ENCODE peak calls at places on chromosomes 7 and 10, in five cellular contexts. One of them, this sample, is unnamed.
A peak's percentile ranks its signal among the peaks of the same experiment; 100 is the strongest.

GRCh38 chr7:27126596-27127327 is 3.8 kb downstream of the HOXA4 start:
- DNase-seq in psoas muscle: no peak
- DNase-seq in H9: no peak
- DNase-seq in neuronal stem cell: no peak
- DNase-seq in tibial nerve: no peak
- DNase-seq in this sample: no peak

GRCh38 chr7:42552227-42552626 is 315.2 kb upstream of the GLI3 start:
- DNase-seq in neuronal stem cell: no peak
- DNase-seq in psoas muscle: no peak
- DNase-seq in tibial nerve: no peak
- DNase-seq in H9: no peak
- DNase-seq in this sample: no peak

GRCh38 chr10:86281396-86281795 is 85.2 kb downstream of the GRID1 start:
- DNase-seq in psoas muscle: no peak
- DNase-seq in tibial nerve: no peak
- DNase-seq in H9: no peak
- DNase-seq in neuronal stem cell: no peak
- DNase-seq in this sample: no peak

GRCh38 chr10:62130948-62131347 is 137.7 kb downstream of the RTKN2 start:
- DNase-seq in tibial nerve: no peak
- DNase-seq in neuronal stem cell: no peak
- DNase-seq in psoas muscle: no peak
- DNase-seq in H9: no peak
- DNase-seq in this sample: no peak

GRCh38 chr7:115363916-115364315 is 442.0 kb downstream of the MDFIC start:
- DNase-seq in H9: no peak
- DNase-seq in psoas muscle: no peak
- DNase-seq in neuronal stem cell: no peak
- DNase-seq in tibial nerve: no peak
- DNase-seq in this sample: no peak

GRCh38 chr7:159328096-159328495 is 183.4 kb upstream of the VIPR2 start:
- DNase-seq in tibial nerve: no peak
- DNase-seq in neuronal stem cell: no peak
- DNase-seq in H9: no peak
- DNase-seq in psoas muscle: no peak
- DNase-seq in this sample: no peak

GRCh38 chr10:63071145-63071544 is 62.0 kb upstream of the NRBF2 start:
- DNase-seq in neuronal stem cell: no peak
- DNase-seq in tibial nerve: no peak
- DNase-seq in psoas muscle: no peak
- DNase-seq in H9: no peak
- DNase-seq in this sample: no peak

GRCh38 chr10:86370006-86370585 is 3.5 kb upstream of the GRID1 start:
- DNase-seq in psoas muscle: no peak
- DNase-seq in tibial nerve: no peak
- DNase-seq in H9: peak; percentile 9
- DNase-seq in neuronal stem cell: no peak
- DNase-seq in this sample: no peak

GRCh38 chr10:93601774-93602162 is 733 bp upstream of the RBP4 start:
- DNase-seq in psoas muscle: no peak
- DNase-seq in neuronal stem cell: no peak
- DNase-seq in H9: no peak
- DNase-seq in tibial nerve: no peak
- DNase-seq in this sample: no peak

GRCh38 chr10:3624367-3624766 is 160.6 kb downstream of the KLF6 start:
- DNase-seq in neuronal stem cell: no peak
- DNase-seq in H9: no peak
- DNase-seq in psoas muscle: no peak
- DNase-seq in tibial nerve: no peak
- DNase-seq in this sample: no peak

GRCh38 chr10:98055875-98056516 is 25.6 kb upstream of the CRTAC1 start:
- DNase-seq in tibial nerve: no peak
- DNase-seq in psoas muscle: no peak
- DNase-seq in neuronal stem cell: peak; percentile 53
- DNase-seq in H9: peak; percentile 69
- DNase-seq in this sample: peak; percentile 76

GRCh38 chr7:44561962-44562621 is 11.6 kb downstream of the DDX56 start:
- DNase-seq in tibial nerve: no peak
- DNase-seq in H9: no peak
- DNase-seq in psoas muscle: no peak
- DNase-seq in neuronal stem cell: no peak
- DNase-seq in this sample: peak; percentile 75

GRCh38 chr7:150556521-150557138 is 10.6 kb upstream of the GIMAP4 start:
- DNase-seq in H9: no peak
- DNase-seq in neuronal stem cell: no peak
- DNase-seq in psoas muscle: no peak
- DNase-seq in tibial nerve: no peak
- DNase-seq in this sample: no peak

GRCh38 chr10:88769384-88769783 is 9.6 kb downstream of the LIPN start:
- DNase-seq in tibial nerve: no peak
- DNase-seq in neuronal stem cell: no peak
- DNase-seq in psoas muscle: no peak
- DNase-seq in H9: no peak
- DNase-seq in this sample: no peak

GRCh38 chr10:42836771-42837468 is 54.3 kb downstream of the BMS1 start:
- DNase-seq in H9: peak; percentile 37
- DNase-seq in psoas muscle: no peak
- DNase-seq in tibial nerve: no peak
- DNase-seq in neuronal stem cell: no peak
- DNase-seq in this sample: no peak

GRCh38 chr7:45700556-45700955 is 126.4 kb downstream of the ADCY1 start:
- DNase-seq in tibial nerve: peak; percentile 38
- DNase-seq in neuronal stem cell: no peak
- DNase-seq in psoas muscle: peak; percentile 55
- DNase-seq in H9: no peak
- DNase-seq in this sample: peak; percentile 1

GRCh38 chr10:78319371-78319770 is 285.7 kb downstream of the RPS24 start:
- DNase-seq in H9: no peak
- DNase-seq in neuronal stem cell: no peak
- DNase-seq in tibial nerve: no peak
- DNase-seq in psoas muscle: no peak
- DNase-seq in this sample: no peak

GRCh38 chr7:91137447-91137846 is 126.8 kb upstream of the FZD1 start:
- DNase-seq in H9: no peak
- DNase-seq in tibial nerve: no peak
- DNase-seq in psoas muscle: no peak
- DNase-seq in neuronal stem cell: no peak
- DNase-seq in this sample: no peak

GRCh38 chr10:66550351-66550750 is 375.5 kb upstream of the LRRTM3 start:
- DNase-seq in H9: no peak
- DNase-seq in tibial nerve: no peak
- DNase-seq in psoas muscle: no peak
- DNase-seq in neuronal stem cell: no peak
- DNase-seq in this sample: no peak

GRCh38 chr7:147803625-147804024 is 786.9 kb upstream of the C7orf33 start:
- DNase-seq in psoas muscle: no peak
- DNase-seq in H9: no peak
- DNase-seq in neuronal stem cell: peak; percentile 23
- DNase-seq in tibial nerve: no peak
- DNase-seq in this sample: peak; percentile 66

GRCh38 chr10:118504044-118504944 is 91.2 kb downstream of the PRLHR start:
- DNase-seq in neuronal stem cell: no peak
- DNase-seq in H9: no peak
- DNase-seq in tibial nerve: no peak
- DNase-seq in psoas muscle: no peak
- DNase-seq in this sample: peak; percentile 30

GRCh38 chr10:79494871-79495270 is 17.5 kb upstream of the EIF5AL1 start:
- DNase-seq in psoas muscle: no peak
- DNase-seq in H9: no peak
- DNase-seq in neuronal stem cell: no peak
- DNase-seq in tibial nerve: no peak
- DNase-seq in this sample: no peak

GRCh38 chr10:56881218-56881617 is 520.2 kb upstream of the ZWINT start:
- DNase-seq in neuronal stem cell: no peak
- DNase-seq in tibial nerve: no peak
- DNase-seq in H9: no peak
- DNase-seq in psoas muscle: no peak
- DNase-seq in this sample: no peak

GRCh38 chr7:74306737-74307469 is 17.7 kb downstream of the CLIP2 start:
- DNase-seq in H9: no peak
- DNase-seq in neuronal stem cell: no peak
- DNase-seq in psoas muscle: peak; percentile 63
- DNase-seq in tibial nerve: no peak
- DNase-seq in this sample: peak; percentile 89

GRCh38 chr10:28269842-28270456 is 32.9 kb downstream of the MPP7 start:
- DNase-seq in neuronal stem cell: no peak
- DNase-seq in H9: no peak
- DNase-seq in psoas muscle: no peak
- DNase-seq in tibial nerve: no peak
- DNase-seq in this sample: no peak

GRCh38 chr7:47945261-47946015 is 2.8 kb downstream of the PKD1L1 start:
- DNase-seq in H9: no peak
- DNase-seq in neuronal stem cell: peak; percentile 66
- DNase-seq in psoas muscle: peak; percentile 83
- DNase-seq in tibial nerve: peak; percentile 99
- DNase-seq in this sample: peak; percentile 86

GRCh38 chr10:16995867-16996529 is 133.6 kb downstream of the CUBN start:
- DNase-seq in tibial nerve: no peak
- DNase-seq in psoas muscle: no peak
- DNase-seq in neuronal stem cell: peak; percentile 41
- DNase-seq in H9: no peak
- DNase-seq in this sample: no peak

GRCh38 chr10:125123363-125124113 is 36.8 kb downstream of the CTBP2 start:
- DNase-seq in psoas muscle: peak; percentile 93
- DNase-seq in neuronal stem cell: no peak
- DNase-seq in H9: no peak
- DNase-seq in tibial nerve: peak; percentile 59
- DNase-seq in this sample: no peak

GRCh38 chr7:84823530-84823929 is 363.3 kb downstream of the SEMA3D start:
- DNase-seq in tibial nerve: no peak
- DNase-seq in neuronal stem cell: no peak
- DNase-seq in H9: no peak
- DNase-seq in psoas muscle: no peak
- DNase-seq in this sample: no peak

GRCh38 chr7:31058122-31058521 is 6.0 kb downstream of the ADCYAP1R1 start:
- DNase-seq in tibial nerve: no peak
- DNase-seq in H9: no peak
- DNase-seq in psoas muscle: no peak
- DNase-seq in neuronal stem cell: no peak
- DNase-seq in this sample: no peak

GRCh38 chr7:36784991-36785940 is 61.0 kb upstream of the AOAH start:
- DNase-seq in psoas muscle: peak; percentile 69
- DNase-seq in H9: no peak
- DNase-seq in tibial nerve: peak; percentile 41
- DNase-seq in neuronal stem cell: no peak
- DNase-seq in this sample: no peak

GRCh38 chr10:655184-655583 is 34.3 kb downstream of the DIP2C start:
- DNase-seq in neuronal stem cell: no peak
- DNase-seq in tibial nerve: no peak
- DNase-seq in H9: no peak
- DNase-seq in psoas muscle: no peak
- DNase-seq in this sample: no peak

GRCh38 chr7:94476251-94476840 is 33.3 kb upstream of the CASD1 start:
- DNase-seq in psoas muscle: no peak
- DNase-seq in tibial nerve: no peak
- DNase-seq in neuronal stem cell: no peak
- DNase-seq in H9: no peak
- DNase-seq in this sample: no peak

GRCh38 chr7:99997545-99998137 is 17.8 kb upstream of the ZKSCAN1 start:
- DNase-seq in H9: peak; percentile 67
- DNase-seq in neuronal stem cell: peak; percentile 42
- DNase-seq in tibial nerve: no peak
- DNase-seq in psoas muscle: peak; percentile 69
- DNase-seq in this sample: no peak

GRCh38 chr10:90775351-90776028 is 82.3 kb downstream of the HTR7 start:
- DNase-seq in neuronal stem cell: no peak
- DNase-seq in psoas muscle: no peak
- DNase-seq in H9: no peak
- DNase-seq in tibial nerve: no peak
- DNase-seq in this sample: no peak

GRCh38 chr7:111835066-111835465 is 272.8 kb upstream of the IMMP2L start:
- DNase-seq in tibial nerve: no peak
- DNase-seq in psoas muscle: no peak
- DNase-seq in H9: no peak
- DNase-seq in neuronal stem cell: no peak
- DNase-seq in this sample: no peak

GRCh38 chr7:2640858-2641257 is 9.1 kb downstream of the TTYH3 start:
- DNase-seq in H9: no peak
- DNase-seq in neuronal stem cell: no peak
- DNase-seq in psoas muscle: no peak
- DNase-seq in tibial nerve: no peak
- DNase-seq in this sample: no peak
- H3K27me3 ChIP-seq in H9: no peaks in the 10 kb centered on the region
- H3K27me3 ChIP-seq in neuronal stem cell: no peaks in the 10 kb centered on the region
- H3K27me3 ChIP-seq in psoas muscle: no peaks in the 10 kb centered on the region
- H3K27me3 ChIP-seq in tibial nerve: no peaks in the 10 kb centered on the region
- H3K27me3 ChIP-seq in this sample: no peaks in the 10 kb centered on the region

DNA sequence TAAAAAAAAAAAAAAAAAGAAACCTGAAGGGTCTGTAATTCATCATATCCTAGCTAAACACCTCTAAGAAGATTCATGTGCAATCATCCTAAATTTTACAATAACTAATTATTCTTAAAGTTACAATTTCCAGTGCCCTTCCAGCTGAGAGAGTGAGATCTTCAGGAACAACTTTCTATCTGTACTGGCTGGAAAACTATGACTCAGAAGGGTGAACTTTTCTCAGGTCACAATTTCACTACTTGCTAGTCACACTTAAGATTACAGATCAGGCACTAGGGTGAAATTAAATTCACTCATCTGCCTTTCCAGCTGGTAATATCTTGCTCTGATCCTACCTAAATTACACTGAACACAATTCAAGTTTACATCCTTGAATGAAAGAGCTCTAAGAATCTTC is 158.8 kb downstream of the ANK3 start:
- DNase-seq in tibial nerve: no peak
- DNase-seq in psoas muscle: no peak
- DNase-seq in neuronal stem cell: no peak
- DNase-seq in H9: no peak
- DNase-seq in this sample: no peak
- H3K27ac ChIP-seq in tibial nerve: no peak overlapping the region
- H3K27ac ChIP-seq in psoas muscle: no peak overlapping the region
- H3K27ac ChIP-seq in neuronal stem cell: no peak overlapping the region
- H3K27ac ChIP-seq in H9: no peak overlapping the region
- H3K27ac ChIP-seq in this sample: no peak overlapping the region

GRCh38 chr7:102931757-102932156 is 19.0 kb downstream of the LRRC17 start:
- DNase-seq in tibial nerve: no peak
- DNase-seq in neuronal stem cell: no peak
- DNase-seq in psoas muscle: no peak
- DNase-seq in H9: no peak
- DNase-seq in this sample: no peak
- H3K4me1 ChIP-seq in tibial nerve: no peaks in the 10 kb centered on the region
- H3K4me1 ChIP-seq in neuronal stem cell: peaks cover 15% of the 10 kb centered on the region
- H3K4me1 ChIP-seq in psoas muscle: no peaks in the 10 kb centered on the region
- H3K4me1 ChIP-seq in H9: peaks cover 17% of the 10 kb centered on the region
- H3K4me1 ChIP-seq in this sample: peaks cover 9% of the 10 kb centered on the region

GRCh38 chr10:30034433-30035137 is 24.8 kb downstream of the JCAD start:
- DNase-seq in neuronal stem cell: no peak
- DNase-seq in tibial nerve: no peak
- DNase-seq in psoas muscle: no peak
- DNase-seq in H9: no peak
- DNase-seq in this sample: no peak
- H3K27me3 ChIP-seq in neuronal stem cell: no peaks in the 10 kb centered on the region
- H3K27me3 ChIP-seq in tibial nerve: no peaks in the 10 kb centered on the region
- H3K27me3 ChIP-seq in psoas muscle: no peaks in the 10 kb centered on the region
- H3K27me3 ChIP-seq in H9: no peaks in the 10 kb centered on the region
- H3K27me3 ChIP-seq in this sample: no peaks in the 10 kb centered on the region

GRCh38 chr7:741850-742249 is 14.8 kb upstream of the PRKAR1B start:
- DNase-seq in tibial nerve: no peak
- DNase-seq in neuronal stem cell: no peak
- DNase-seq in H9: peak; percentile 18
- DNase-seq in psoas muscle: no peak
- DNase-seq in this sample: no peak
- H3K27ac ChIP-seq in tibial nerve: no peak overlapping the region
- H3K27ac ChIP-seq in neuronal stem cell: no peak overlapping the region
- H3K27ac ChIP-seq in H9: no peak overlapping the region
- H3K27ac ChIP-seq in psoas muscle: no peak overlapping the region
- H3K27ac ChIP-seq in this sample: no peak overlapping the region

GRCh38 chr7:155864271-155864985 is 52.2 kb upstream of the SHH start:
- DNase-seq in H9: peak; percentile 10
- DNase-seq in psoas muscle: no peak
- DNase-seq in tibial nerve: no peak
- DNase-seq in neuronal stem cell: no peak
- DNase-seq in this sample: no peak
- H3K4me1 ChIP-seq in H9: no peaks in the 10 kb centered on the region
- H3K4me1 ChIP-seq in psoas muscle: no peaks in the 10 kb centered on the region
- H3K4me1 ChIP-seq in tibial nerve: no peaks in the 10 kb centered on the region
- H3K4me1 ChIP-seq in neuronal stem cell: no peaks in the 10 kb centered on the region
- H3K4me1 ChIP-seq in this sample: no peaks in the 10 kb centered on the region